ENCODE peak calls at places on chromosome 11, in ten cellular contexts. N is activated naive CD8-positive, alpha-beta T cell treated with anti-CD3 and anti-CD28 coated beads, Interleukin-2, amount 50 U/mL, for 24 hours; G is stimulated activated CD4-positive, alpha-beta T cell treated with anti-CD3 and anti-CD28 coated beads, Interleukin-2, amount 100 ng/mL, for 48 hours; O is Right ventricle myocardium superior; D is aorta; S is fibroblast of mammary gland; V is endothelial cell; U is thyroid gland; L is body of pancreas; J is ACHN. A is an unnamed sample.

GRCh38 chr11:113313601-113314000 is 782 bp upstream of the TTC12 start:
- DNase-seq in N (no peak), G (no peak), O (no peak), D (no peak), S (peak), V (no peak), U (no peak), L (no peak), J (no peak), A (no peak)

GRCh38 chr11:113114452-113115027 is 153.3 kb downstream of the NCAM1 start:
- DNase-seq in N (no peak), G (no peak), O (peak), D (peak), S (peak), V (peak), U (peak), L (peak), J (peak), A (peak)

GRCh38 chr11:69430566-69430965 is 50.9 kb upstream of the LINC01488 start:
- DNase-seq in N (no peak), G (no peak), O (no peak), D (no peak), S (no peak), V (no peak), U (no peak), L (no peak), J (no peak), A (no peak)

GRCh38 chr11:122804161-122804560 is 34.1 kb upstream of the CRTAM start:
- DNase-seq in N (no peak), G (no peak), O (no peak), D (no peak), S (peak), V (peak), U (no peak), L (no peak), J (peak), A (no peak)

GRCh38 chr11:125078516-125079140 is 15.5 kb downstream of the SLC37A2 start:
- DNase-seq in N (no peak), G (no peak), O (no peak), D (no peak), S (no peak), V (no peak), U (no peak), L (no peak), J (no peak), A (no peak)

GRCh38 chr11:110075087-110075821 is 17.9 kb upstream of the ZC3H12C start:
- DNase-seq in N (no peak), G (no peak), O (peak), D (no peak), S (peak), V (no peak), U (no peak), L (peak), J (no peak), A (no peak)

GRCh38 chr11:10044618-10045017 is 249.4 kb downstream of the SBF2 start:
- DNase-seq in N (no peak), G (no peak), O (no peak), D (no peak), S (peak), V (no peak), U (no peak), L (no peak), J (peak), A (peak)

GRCh38 chr11:67261942-67262681 is 4.2 kb upstream of the GRK2 start:
- DNase-seq in N (no peak), G (no peak), O (peak), D (peak), S (no peak), V (no peak), U (no peak), L (peak), J (no peak), A (no peak)

GRCh38 chr11:3859373-3859881 is 4.0 kb downstream of the STIM1 start:
- DNase-seq in N (peak), G (no peak), O (peak), D (peak), S (no peak), V (no peak), U (peak), L (peak), J (no peak), A (no peak)

GRCh38 chr11:67411785-67412152 is 3.7 kb upstream of the CARNS1 start:
- DNase-seq in N (peak), G (no peak), O (no peak), D (no peak), S (no peak), V (no peak), U (no peak), L (no peak), J (no peak), A (peak)

GRCh38 chr11:134863294-134863693 is 451.3 kb upstream of the B3GAT1 start:
- DNase-seq in N (no peak), G (no peak), O (no peak), D (no peak), S (no peak), V (no peak), U (no peak), L (no peak), J (no peak), A (no peak)

GRCh38 chr11:19868281-19868821 is 155.7 kb downstream of the NAV2 start:
- DNase-seq in N (no peak), G (no peak), O (peak), D (no peak), S (peak), V (no peak), U (peak), L (no peak), J (no peak), A (no peak)

GRCh38 chr11:109853156-109853776 is 239.9 kb upstream of the ZC3H12C start:
- DNase-seq in N (no peak), G (no peak), O (no peak), D (no peak), S (peak), V (peak), U (no peak), L (no peak), J (peak), A (no peak)

GRCh38 chr11:1162498-1163311 is 5.0 kb downstream of the MUC5AC start:
- DNase-seq in N (no peak), G (no peak), O (peak), D (peak), S (no peak), V (no peak), U (no peak), L (no peak), J (no peak), A (no peak)

GRCh38 chr11:95230054-95231034 is 658 bp downstream of the SESN3 start:
- DNase-seq in N (peak), G (no peak), O (no peak), D (no peak), S (peak), V (peak), U (peak), L (peak), J (no peak), A (peak)

GRCh38 chr11:20156876-20157613 is 3.2 kb downstream of the DBX1 start:
- DNase-seq in N (no peak), G (peak), O (no peak), D (no peak), S (no peak), V (no peak), U (no peak), L (no peak), J (no peak), A (no peak)

GRCh38 chr11:93729129-93729616 is 12.1 kb downstream of the TAF1D start:
- DNase-seq in N (no peak), G (no peak), O (no peak), D (no peak), S (peak), V (no peak), U (no peak), L (no peak), J (no peak), A (no peak)

GRCh38 chr11:127670372-127670771 is 669.8 kb upstream of the KIRREL3 start:
- DNase-seq in N (no peak), G (no peak), O (no peak), D (no peak), S (no peak), V (no peak), U (no peak), L (no peak), J (no peak), A (no peak)

GRCh38 chr11:66112640-66113098 is 42.6 kb downstream of the PACS1 start:
- DNase-seq in N (no peak), G (no peak), O (peak), D (no peak), S (peak), V (no peak), U (peak), L (no peak), J (no peak), A (no peak)

GRCh38 chr11:18368236-18368635 is 26.1 kb upstream of the LDHA start:
- DNase-seq in N (no peak), G (no peak), O (no peak), D (no peak), S (peak), V (no peak), U (no peak), L (no peak), J (no peak), A (no peak)

GRCh38 chr11:68212421-68213134 is 518 bp downstream of the KMT5B start:
- DNase-seq in N (peak), G (peak), O (peak), D (peak), S (peak), V (peak), U (peak), L (peak), J (peak), A (peak)

GRCh38 chr11:124669193-124669592 is 4.3 kb downstream of the SIAE start:
- DNase-seq in N (peak), G (peak), O (no peak), D (no peak), S (peak), V (peak), U (peak), L (peak), J (peak), A (peak)

GRCh38 chr11:8597182-8597581 is 3.2 kb upstream of the STK33 start:
- DNase-seq in N (no peak), G (no peak), O (no peak), D (no peak), S (peak), V (no peak), U (no peak), L (no peak), J (no peak), A (no peak)

GRCh38 chr11:29734287-29734686 is 282.5 kb downstream of the KCNA4 start:
- DNase-seq in N (no peak), G (no peak), O (no peak), D (no peak), S (no peak), V (no peak), U (no peak), L (no peak), J (no peak), A (no peak)

GRCh38 chr11:121112498-121113455 is 11.7 kb downstream of the TECTA start:
- DNase-seq in N (peak), G (peak), O (peak), D (no peak), S (peak), V (peak), U (peak), L (peak), J (peak), A (peak)

GRCh38 chr11:105824494-105825013 is 197.5 kb downstream of the MSANTD4 start:
- DNase-seq in N (no peak), G (no peak), O (no peak), D (no peak), S (no peak), V (no peak), U (no peak), L (no peak), J (no peak), A (no peak)

GRCh38 chr11:75344761-75345454 is 6.6 kb downstream of the ARRB1 start:
- DNase-seq in N (no peak), G (no peak), O (no peak), D (no peak), S (peak), V (no peak), U (no peak), L (no peak), J (no peak), A (peak)

GRCh38 chr11:104759464-104759863 is 138.8 kb downstream of the CASP12 start:
- DNase-seq in N (no peak), G (no peak), O (no peak), D (no peak), S (no peak), V (no peak), U (no peak), L (no peak), J (no peak), A (no peak)

GRCh38 chr11:46273511-46274205 is 3.8 kb upstream of the CREB3L1 start:
- DNase-seq in N (no peak), G (no peak), O (no peak), D (no peak), S (no peak), V (no peak), U (no peak), L (peak), J (no peak), A (no peak)

GRCh38 chr11:2651054-2651617 is 48.7 kb downstream of the KCNQ1OT1 start:
- DNase-seq in N (no peak), G (no peak), O (no peak), D (no peak), S (no peak), V (no peak), U (no peak), L (no peak), J (no peak), A (no peak)

GRCh38 chr11:76456571-76456970 is 11.8 kb downstream of the EMSY start:
- DNase-seq in N (no peak), G (no peak), O (no peak), D (no peak), S (no peak), V (no peak), U (no peak), L (no peak), J (no peak), A (no peak)

A was measured in DND-41.